ENCODE peak calls at places on chromosomes 13 and 19, in five cellular contexts. U is suprapubic skin; O is CD8-positive, alpha-beta memory T cell; I is stimulated activated CD4-positive, alpha-beta T cell treated with anti-CD3 and anti-CD28 coated beads, Interleukin-2, amount 100 ng/mL, for 48 hours; L is left ventricle myocardium inferior. D is an unnamed sample.

GRCh38 chr13:93029536-93029935 is 197.1 kb upstream of the GPC6 start:
- DNase-seq in U (no peak), O (no peak), L (no peak), I (no peak), D (no peak)

GRCh38 chr19:47241919-47242644 is 11.1 kb upstream of the BBC3 start:
- DNase-seq in I (no peak), L (no peak), O (no peak), U (no peak), D (peak; percentile 45)

GRCh38 chr19:1252221-1252817 is 3.9 kb downstream of the MIDN start:
- DNase-seq in I (no peak), U (peak; percentile 95), L (peak; percentile 90), O (peak; percentile 77), D (no peak)

GRCh38 chr13:100666124-100666523 is 8.5 kb downstream of the TMTC4 start:
- DNase-seq in L (no peak), I (no peak), U (no peak), O (no peak), D (no peak)

GRCh38 chr19:16598848-16599247 is 26.6 kb upstream of the SLC35E1 start:
- DNase-seq in I (no peak), U (no peak), O (no peak), L (no peak), D (no peak)

GRCh38 chr13:69524459-69525155 is 583.0 kb upstream of the ATXN8OS start:
- DNase-seq in I (no peak), L (no peak), O (no peak), U (no peak), D (peak; percentile 44)

GRCh38 chr13:37194428-37194861 is 89.0 kb upstream of the CSNK1A1L start:
- DNase-seq in O (no peak), I (no peak), U (no peak), L (no peak), D (no peak)

GRCh38 chr19:29714371-29714952 is 599 bp downstream of the C19orf12 start:
- DNase-seq in U (no peak), O (no peak), L (no peak), I (no peak), D (no peak)